ENCODE peak calls at places on chromosomes 16 and 17, in four cellular contexts. One of them, this sample, is unnamed.

GRCh38 chr16:81140930-81141780 is 45.0 kb upstream of the GCSH start:
- DNase-seq in neuronal stem cell: no peak
- DNase-seq in CD8-positive, alpha-beta T cell: no peak
- DNase-seq in SJSA1: no peak
- DNase-seq in this sample: no peak

GRCh38 chr16:58365623-58366022 is 26.6 kb upstream of the GINS3 start:
- DNase-seq in neuronal stem cell: no peak
- DNase-seq in CD8-positive, alpha-beta T cell: no peak
- DNase-seq in SJSA1: no peak
- DNase-seq in this sample: no peak

GRCh38 chr17:75850928-75851692 is 4.0 kb downstream of the WBP2 start:
- DNase-seq in neuronal stem cell: no peak
- DNase-seq in CD8-positive, alpha-beta T cell: no peak
- DNase-seq in SJSA1: peak; percentile 41
- DNase-seq in this sample: no peak

GRCh38 chr17:77606865-77607210 is 351.7 kb upstream of the TNRC6C start:
- DNase-seq in neuronal stem cell: no peak
- DNase-seq in CD8-positive, alpha-beta T cell: no peak
- DNase-seq in SJSA1: no peak
- DNase-seq in this sample: no peak

GRCh38 chr17:48543854-48544355 is 1.0 kb downstream of the HOXB2 start:
- DNase-seq in neuronal stem cell: no peak
- DNase-seq in CD8-positive, alpha-beta T cell: no peak
- DNase-seq in SJSA1: no peak
- DNase-seq in this sample: no peak

GRCh38 chr17:74566132-74566753 is 1.1 kb downstream of the CD300H start:
- DNase-seq in neuronal stem cell: peak; percentile 33
- DNase-seq in CD8-positive, alpha-beta T cell: peak; percentile 15
- DNase-seq in SJSA1: no peak
- DNase-seq in this sample: no peak

GRCh38 chr16:49698931-49699715 is 156.8 kb downstream of the ZNF423 start:
- DNase-seq in neuronal stem cell: no peak
- DNase-seq in CD8-positive, alpha-beta T cell: no peak
- DNase-seq in SJSA1: peak; percentile 63
- DNase-seq in this sample: no peak

GRCh38 chr17:66963521-66964082 is 905 bp upstream of the CACNG4 start:
- DNase-seq in neuronal stem cell: no peak
- DNase-seq in CD8-positive, alpha-beta T cell: no peak
- DNase-seq in SJSA1: no peak
- DNase-seq in this sample: no peak

GRCh38 chr16:361341-361871 is 8.9 kb upstream of the AXIN1 start:
- DNase-seq in neuronal stem cell: no peak
- DNase-seq in CD8-positive, alpha-beta T cell: no peak
- DNase-seq in SJSA1: no peak
- DNase-seq in this sample: no peak

GRCh38 chr16:70568601-70569217 is 45.1 kb downstream of the SF3B3 start:
- DNase-seq in neuronal stem cell: no peak
- DNase-seq in CD8-positive, alpha-beta T cell: no peak
- DNase-seq in SJSA1: no peak
- DNase-seq in this sample: peak; percentile 32

GRCh38 chr16:16857603-16858283 is 478.8 kb downstream of the NPIPA7 start:
- DNase-seq in neuronal stem cell: no peak
- DNase-seq in CD8-positive, alpha-beta T cell: no peak
- DNase-seq in SJSA1: no peak
- DNase-seq in this sample: no peak

GRCh38 chr16:10172848-10173655 is 9.2 kb downstream of the GRIN2A start:
- DNase-seq in neuronal stem cell: no peak
- DNase-seq in CD8-positive, alpha-beta T cell: no peak
- DNase-seq in SJSA1: no peak
- DNase-seq in this sample: peak; percentile 11

GRCh38 chr17:73773702-73774101 is 129.5 kb upstream of the SDK2 start:
- DNase-seq in neuronal stem cell: no peak
- DNase-seq in CD8-positive, alpha-beta T cell: no peak
- DNase-seq in SJSA1: no peak
- DNase-seq in this sample: no peak

GRCh38 chr16:56883586-56883985 is 18.6 kb downstream of the SLC12A3 start:
- DNase-seq in neuronal stem cell: no peak
- DNase-seq in CD8-positive, alpha-beta T cell: no peak
- DNase-seq in SJSA1: no peak
- DNase-seq in this sample: no peak

GRCh38 chr17:83201206-83202001 is 122.0 kb downstream of the METRNL start:
- DNase-seq in neuronal stem cell: no peak
- DNase-seq in CD8-positive, alpha-beta T cell: peak; percentile 3
- DNase-seq in SJSA1: peak; percentile 36
- DNase-seq in this sample: no peak

GRCh38 chr17:34242976-34243731 is 11.9 kb upstream of the CCL2 start:
- DNase-seq in neuronal stem cell: no peak
- DNase-seq in CD8-positive, alpha-beta T cell: no peak
- DNase-seq in SJSA1: no peak
- DNase-seq in this sample: no peak

GRCh38 chr17:27762527-27763305 is 37.6 kb downstream of the NOS2 start:
- DNase-seq in neuronal stem cell: peak; percentile 31
- DNase-seq in CD8-positive, alpha-beta T cell: no peak
- DNase-seq in SJSA1: no peak
- DNase-seq in this sample: no peak

GRCh38 chr16:77787452-77787851 is 912 bp upstream of the VAT1L start:
- DNase-seq in neuronal stem cell: no peak
- DNase-seq in CD8-positive, alpha-beta T cell: no peak
- DNase-seq in SJSA1: no peak
- DNase-seq in this sample: no peak

GRCh38 chr17:48799069-48799710 is 17.8 kb downstream of the TTLL6 start:
- DNase-seq in neuronal stem cell: no peak
- DNase-seq in CD8-positive, alpha-beta T cell: no peak
- DNase-seq in SJSA1: no peak
- DNase-seq in this sample: no peak

GRCh38 chr17:69358688-69359596 is 32.0 kb upstream of the ABCA5 start:
- DNase-seq in neuronal stem cell: peak; percentile 17
- DNase-seq in CD8-positive, alpha-beta T cell: no peak
- DNase-seq in SJSA1: no peak
- DNase-seq in this sample: no peak

GRCh38 chr17:1365445-1366039 is 34.5 kb downstream of the YWHAE start:
- DNase-seq in neuronal stem cell: peak; percentile 62
- DNase-seq in CD8-positive, alpha-beta T cell: peak; percentile 58
- DNase-seq in SJSA1: peak; percentile 55
- DNase-seq in this sample: peak; percentile 35

GRCh38 chr17:8656693-8657092 is 26.2 kb upstream of the MYH10 start:
- DNase-seq in neuronal stem cell: no peak
- DNase-seq in CD8-positive, alpha-beta T cell: no peak
- DNase-seq in SJSA1: no peak
- DNase-seq in this sample: no peak

GRCh38 chr17:33832295-33832694 is 422.8 kb upstream of the CCL2 start:
- DNase-seq in neuronal stem cell: peak; percentile 31
- DNase-seq in CD8-positive, alpha-beta T cell: no peak
- DNase-seq in SJSA1: no peak
- DNase-seq in this sample: no peak

GRCh38 chr17:73064084-73064938 is 28.2 kb downstream of the SLC39A11 start:
- DNase-seq in neuronal stem cell: no peak
- DNase-seq in CD8-positive, alpha-beta T cell: no peak
- DNase-seq in SJSA1: no peak
- DNase-seq in this sample: no peak

GRCh38 chr16:48321307-48322036 is 63.7 kb downstream of the SIAH1 start:
- DNase-seq in neuronal stem cell: no peak
- DNase-seq in CD8-positive, alpha-beta T cell: no peak
- DNase-seq in SJSA1: no peak
- DNase-seq in this sample: no peak

GRCh38 chr17:59800530-59800942 is 92.2 kb downstream of the TUBD1 start:
- DNase-seq in neuronal stem cell: no peak
- DNase-seq in CD8-positive, alpha-beta T cell: no peak
- DNase-seq in SJSA1: peak; percentile 56
- DNase-seq in this sample: no peak

GRCh38 chr17:34739386-34739785 is 160.0 kb downstream of the TMEM132E start:
- DNase-seq in neuronal stem cell: no peak
- DNase-seq in CD8-positive, alpha-beta T cell: no peak
- DNase-seq in SJSA1: no peak
- DNase-seq in this sample: no peak

GRCh38 chr16:10675221-10675620 is 19.5 kb downstream of the TEKT5 start:
- DNase-seq in neuronal stem cell: no peak
- DNase-seq in CD8-positive, alpha-beta T cell: no peak
- DNase-seq in SJSA1: no peak
- DNase-seq in this sample: no peak

GRCh38 chr16:88430185-88430523 is 22.9 kb upstream of the ZFPM1 start:
- DNase-seq in neuronal stem cell: no peak
- DNase-seq in CD8-positive, alpha-beta T cell: peak; percentile 20
- DNase-seq in SJSA1: no peak
- DNase-seq in this sample: no peak

GRCh38 chr16:88428616-88429386 is 24.3 kb upstream of the ZFPM1 start:
- DNase-seq in neuronal stem cell: no peak
- DNase-seq in CD8-positive, alpha-beta T cell: no peak
- DNase-seq in SJSA1: no peak
- DNase-seq in this sample: no peak

GRCh38 chr16:88430524-88431446 is 22.3 kb upstream of the ZFPM1 start:
- DNase-seq in neuronal stem cell: no peak
- DNase-seq in CD8-positive, alpha-beta T cell: peak; percentile 51
- DNase-seq in SJSA1: no peak
- DNase-seq in this sample: no peak

GRCh38 chr16:88428156-88428555 is 24.9 kb upstream of the ZFPM1 start:
- DNase-seq in neuronal stem cell: no peak
- DNase-seq in CD8-positive, alpha-beta T cell: no peak
- DNase-seq in SJSA1: no peak
- DNase-seq in this sample: no peak

GRCh38 chr16:88429387-88430184 is 23.5 kb upstream of the ZFPM1 start:
- DNase-seq in neuronal stem cell: no peak
- DNase-seq in CD8-positive, alpha-beta T cell: no peak
- DNase-seq in SJSA1: no peak
- DNase-seq in this sample: no peak
- H3K27ac ChIP-seq in neuronal stem cell: no peak overlapping the region
- H3K27ac ChIP-seq in CD8-positive, alpha-beta T cell: no peak overlapping the region
- H3K27ac ChIP-seq in SJSA1: no peak overlapping the region
- H3K27ac ChIP-seq in this sample: no peak overlapping the region

GRCh38 chr17:58227733-58228132 is 8.7 kb upstream of the MKS1 start:
- DNase-seq in neuronal stem cell: no peak
- DNase-seq in CD8-positive, alpha-beta T cell: no peak
- DNase-seq in SJSA1: no peak
- DNase-seq in this sample: no peak
- H3K27me3 ChIP-seq in neuronal stem cell: no peaks in the 10 kb centered on the region
- H3K27me3 ChIP-seq in CD8-positive, alpha-beta T cell: no peaks in the 10 kb centered on the region
- H3K27me3 ChIP-seq in SJSA1: peaks cover 27% of the 10 kb centered on the region
- H3K27me3 ChIP-seq in this sample: no peaks in the 10 kb centered on the region

GRCh38 chr17:6084226-6085161 is 14.3 kb downstream of the WSCD1 start:
- DNase-seq in neuronal stem cell: no peak
- DNase-seq in CD8-positive, alpha-beta T cell: no peak
- DNase-seq in SJSA1: no peak
- DNase-seq in this sample: no peak
- H3K27ac ChIP-seq in neuronal stem cell: peak overlapping the region; percentile 77
- H3K27ac ChIP-seq in CD8-positive, alpha-beta T cell: no peak overlapping the region
- H3K27ac ChIP-seq in SJSA1: no peak overlapping the region
- H3K27ac ChIP-seq in this sample: no peak overlapping the region

GRCh38 chr17:43950554-43950953 is 3.2 kb downstream of the PYY start:
- DNase-seq in neuronal stem cell: no peak
- DNase-seq in CD8-positive, alpha-beta T cell: no peak
- DNase-seq in SJSA1: no peak
- DNase-seq in this sample: no peak

GRCh38 chr17:43946766-43947165 is 4.5 kb upstream of the PPY start:
- DNase-seq in neuronal stem cell: no peak
- DNase-seq in CD8-positive, alpha-beta T cell: no peak
- DNase-seq in SJSA1: no peak
- DNase-seq in this sample: no peak

GRCh38 chr17:43951750-43952149 is 2.0 kb downstream of the PYY start:
- DNase-seq in neuronal stem cell: no peak
- DNase-seq in CD8-positive, alpha-beta T cell: no peak
- DNase-seq in SJSA1: no peak
- DNase-seq in this sample: no peak

GRCh38 chr17:43952351-43952723 is 1.4 kb downstream of the PYY start:
- DNase-seq in neuronal stem cell: no peak
- DNase-seq in CD8-positive, alpha-beta T cell: no peak
- DNase-seq in SJSA1: peak; percentile 93
- DNase-seq in this sample: no peak

DNA sequence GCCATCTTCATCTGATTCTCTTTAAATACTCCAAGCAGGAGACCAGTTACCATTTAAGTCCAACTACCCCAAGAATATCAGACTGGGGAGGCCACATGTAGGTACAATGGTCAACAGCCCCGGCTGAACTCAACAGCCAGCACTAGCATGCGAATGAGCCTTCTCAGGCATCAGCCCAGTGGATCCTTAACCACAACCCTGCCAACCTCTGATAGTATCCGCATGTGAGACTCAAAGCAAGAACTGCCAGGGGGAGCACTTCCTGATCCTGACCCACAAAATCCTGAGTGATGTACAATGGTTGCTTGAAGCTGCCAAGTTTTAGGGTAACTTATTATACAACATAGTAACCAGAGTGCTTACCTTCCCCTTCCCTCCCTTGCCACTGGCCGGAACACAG is 4.0 kb downstream of the PYY start:
- DNase-seq in neuronal stem cell: no peak
- DNase-seq in CD8-positive, alpha-beta T cell: no peak
- DNase-seq in SJSA1: no peak
- DNase-seq in this sample: no peak
- H3K27me3 ChIP-seq in neuronal stem cell: peaks cover 41% of the 10 kb centered on the region
- H3K27me3 ChIP-seq in CD8-positive, alpha-beta T cell: peaks cover 12% of the 10 kb centered on the region
- H3K27me3 ChIP-seq in SJSA1: no peaks in the 10 kb centered on the region
- H3K27me3 ChIP-seq in this sample: peaks cover 46% of the 10 kb centered on the region